ENCODE peak calls at places on chromosomes 11 and 22, in eight cellular contexts. A, O, H, G, P, D, C and V are unnamed samples.

GRCh38 chr11:17799147-17799546 is 64.6 kb downstream of the KCNC1 start:
- DNase-seq in P (no peak), G (no peak), H (no peak), C (no peak), A (no peak), D (no peak), O (no peak), V (no peak)

GRCh38 chr11:83070878-83071640 is 638 bp downstream of the RAB30 start:
- DNase-seq in C (no peak), D (peak; percentile 44), A (peak; percentile 38), G (no peak), P (no peak), O (peak; percentile 50), H (no peak), V (no peak)

GRCh38 chr11:72736452-72737069 is 15.6 kb downstream of the ARAP1 start:
- DNase-seq in P (peak; percentile 95), C (peak; percentile 63), G (no peak), H (peak; percentile 26), D (no peak), O (no peak), A (peak; percentile 59), V (no peak)

GRCh38 chr11:56783448-56784041 is 35.0 kb upstream of the OR9G4 start:
- DNase-seq in D (peak; percentile 49), A (peak; percentile 69), H (peak; percentile 52), P (peak; percentile 9), C (peak; percentile 69), G (peak; percentile 2), O (no peak), V (peak; percentile 25)

GRCh38 chr11:10502770-10503169 is 38.2 kb downstream of the RNF141 start:
- DNase-seq in A (no peak), C (no peak), H (no peak), P (peak; percentile 84), D (no peak), G (no peak), O (no peak), V (no peak)

GRCh38 chr11:96614846-96615245 is 225.0 kb downstream of the JRKL start:
- DNase-seq in D (no peak), H (no peak), G (no peak), P (no peak), C (no peak), O (no peak), A (no peak), V (no peak)

GRCh38 chr22:41951898-41952474 is at the start of gene SMIM45:
- DNase-seq in A (peak; percentile 22), P (no peak), C (no peak), D (no peak), O (no peak), G (no peak), H (no peak), V (peak; percentile 45)

GRCh38 chr11:125887373-125888324 is at the start of gene HYLS1:
- DNase-seq in G (peak; percentile 85), A (peak; percentile 98), D (peak; percentile 99), H (peak; percentile 92), P (peak; percentile 93), C (peak; percentile 99), O (peak; percentile 91), V (peak; percentile 77)

GRCh38 chr11:60902625-60903024 is 3.8 kb downstream of the PRPF19 start:
- DNase-seq in D (no peak), O (no peak), P (no peak), G (no peak), H (no peak), A (no peak), C (no peak), V (no peak)

GRCh38 chr11:67382481-67383136 is 9.2 kb upstream of the RAD9A start:
- DNase-seq in O (peak; percentile 85), G (no peak), D (peak; percentile 71), C (peak; percentile 90), H (peak; percentile 69), P (peak; percentile 89), A (peak; percentile 82), V (peak; percentile 82)

GRCh38 chr11:5284551-5285130 is 14.9 kb upstream of the HBE1 start:
- DNase-seq in O (no peak), C (no peak), H (no peak), G (no peak), D (no peak), P (no peak), A (no peak), V (no peak)

GRCh38 chr11:18853086-18853720 is 61.6 kb upstream of the PTPN5 start:
- DNase-seq in O (no peak), P (no peak), G (no peak), H (peak; percentile 21), C (peak; percentile 48), D (peak; percentile 11), A (peak; percentile 32), V (no peak)

GRCh38 chr11:75668508-75669297 is at the start of gene MAP6:
- DNase-seq in C (peak; percentile 14), D (peak; percentile 10), G (no peak), H (no peak), O (no peak), A (no peak), P (no peak), V (peak; percentile 45)

GRCh38 chr22:24801906-24802504 is 4.0 kb upstream of the SGSM1 start:
- DNase-seq in D (no peak), G (no peak), A (no peak), C (peak; percentile 9), P (no peak), H (no peak), O (no peak), V (no peak)

GRCh38 chr22:45731798-45732495 is 60.3 kb downstream of the ATXN10 start:
- DNase-seq in P (no peak), H (no peak), O (no peak), C (peak; percentile 7), G (no peak), D (peak; percentile 62), A (peak; percentile 51), V (no peak)
- TF ChIP-seq CTCF in P (no peak), H (peak; percentile 33), O (no peak), C (peak; percentile 16), G (no peak), D (peak; percentile 65), A (peak; percentile 30), V (peak; percentile 65)

GRCh38 chr11:14306481-14306880 is 52.5 kb downstream of the RRAS2 start:
- DNase-seq in G (no peak), H (no peak), A (no peak), P (no peak), O (no peak), D (no peak), C (no peak), V (no peak)
- TF ChIP-seq CTCF in G (no peak), H (peak; percentile 15), A (peak; percentile 3), P (no peak), O (no peak), D (no peak), C (peak; percentile 14), V (no peak)

GRCh38 chr11:64250875-64251721 is at the start of gene PLCB3:
- DNase-seq in O (peak; percentile 61), C (peak; percentile 63), D (no peak), H (no peak), A (peak; percentile 61), P (peak; percentile 44), G (no peak), V (peak; percentile 72)
- TF ChIP-seq CTCF in O (peak; percentile 92), C (peak; percentile 67), D (peak; percentile 63), H (peak; percentile 66), A (peak; percentile 39), P (no peak), G (peak; percentile 68), V (peak; percentile 87)

GRCh38 chr11:106306942-106307341 is 229.5 kb downstream of the AASDHPPT start:
- DNase-seq in P (no peak), C (no peak), O (no peak), G (no peak), A (peak; percentile 15), D (no peak), H (no peak), V (no peak)
- TF ChIP-seq CTCF in P (no peak), C (no peak), O (no peak), G (peak; percentile 25), A (peak; percentile 22), D (peak; percentile 20), H (peak; percentile 18), V (peak; percentile 12)